ENCODE peak calls at places on chromosomes 2 and 18, in six cellular contexts. A, M, U, B, K and Y are unnamed samples.

GRCh38 chr18:46622999-46623398 is 34.0 kb downstream of the LOXHD1 start:
- DNase-seq in M (peak; percentile 59), U (no peak), B (peak; percentile 4), A (peak; percentile 28), K (no peak), Y (no peak)

GRCh38 chr2:53593891-53594585 is 173.6 kb upstream of the CHAC2 start:
- DNase-seq in K (peak; percentile 18), A (peak; percentile 54), B (no peak), U (no peak), M (peak; percentile 66), Y (no peak)

GRCh38 chr2:142495141-142495540 is 364.3 kb upstream of the LRP1B start:
- DNase-seq in M (no peak), K (no peak), A (no peak), U (no peak), B (no peak), Y (no peak)

GRCh38 chr18:22040527-22040926 is 128.9 kb upstream of the GATA6 start:
- DNase-seq in U (no peak), A (no peak), B (no peak), K (no peak), M (no peak), Y (no peak)

GRCh38 chr2:88067189-88067588 is 436 bp upstream of the SMYD1 start:
- DNase-seq in B (no peak), A (no peak), M (no peak), K (no peak), U (no peak), Y (no peak)

GRCh38 chr2:222753251-222753824 is 81.9 kb downstream of the MOGAT1 start:
- DNase-seq in A (peak; percentile 74), U (no peak), K (no peak), M (peak; percentile 76), B (no peak), Y (no peak)

GRCh38 chr2:171490577-171490976 is 31.7 kb upstream of the CYBRD1 start:
- DNase-seq in U (no peak), K (no peak), B (no peak), M (no peak), A (no peak), Y (no peak)

GRCh38 chr18:57125627-57126026 is 21.3 kb upstream of the BOD1L2 start:
- DNase-seq in B (no peak), M (no peak), A (no peak), K (no peak), U (no peak), Y (no peak)

GRCh38 chr2:208653383-208653782 is 246.8 kb downstream of the PTH2R start:
- DNase-seq in K (no peak), A (no peak), B (no peak), U (no peak), M (no peak), Y (no peak)

DNA sequence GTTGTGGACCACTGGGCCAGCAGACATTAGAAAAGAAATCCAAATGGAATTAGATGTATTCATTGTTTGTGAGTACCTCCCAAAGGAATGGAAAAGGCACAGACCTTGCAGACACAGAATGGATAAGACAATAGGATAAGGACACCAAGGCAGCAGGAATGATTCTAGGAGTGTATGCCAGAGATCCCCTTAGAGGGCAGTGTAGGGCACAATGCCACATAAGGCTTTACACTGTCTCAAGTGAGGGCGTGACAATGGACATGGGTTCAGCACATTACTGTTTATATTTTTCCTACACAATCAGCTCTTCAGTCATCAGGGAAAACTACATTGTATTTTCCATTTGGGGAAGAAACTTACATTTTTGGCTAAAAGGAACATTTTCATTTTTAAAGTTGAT is 250.9 kb downstream of the PTH2R start:
- DNase-seq in A (no peak), U (no peak), K (no peak), B (no peak), M (no peak), Y (no peak)
- TF ChIP-seq CTCF in A (no peak), U (peak; percentile 2), K (peak; percentile 3), B (no peak), M (no peak), Y (no peak)

GRCh38 chr2:182784058-182784706 is 68.1 kb downstream of the DNAJC10 start:
- DNase-seq in K (no peak), U (no peak), B (no peak), M (no peak), A (no peak), Y (no peak)

GRCh38 chr2:182779323-182779722 is 63.3 kb downstream of the DNAJC10 start:
- DNase-seq in M (no peak), K (no peak), A (no peak), U (no peak), B (no peak), Y (no peak)

GRCh38 chr2:182784777-182785176 is 68.7 kb downstream of the DNAJC10 start:
- DNase-seq in U (no peak), K (peak; percentile 10), B (no peak), A (peak; percentile 57), M (peak; percentile 82), Y (peak; percentile 6)
- TF ChIP-seq CTCF in U (peak; percentile 46), K (peak; percentile 44), B (peak; percentile 36), A (peak; percentile 53), M (peak; percentile 60), Y (peak; percentile 12)

DNA sequence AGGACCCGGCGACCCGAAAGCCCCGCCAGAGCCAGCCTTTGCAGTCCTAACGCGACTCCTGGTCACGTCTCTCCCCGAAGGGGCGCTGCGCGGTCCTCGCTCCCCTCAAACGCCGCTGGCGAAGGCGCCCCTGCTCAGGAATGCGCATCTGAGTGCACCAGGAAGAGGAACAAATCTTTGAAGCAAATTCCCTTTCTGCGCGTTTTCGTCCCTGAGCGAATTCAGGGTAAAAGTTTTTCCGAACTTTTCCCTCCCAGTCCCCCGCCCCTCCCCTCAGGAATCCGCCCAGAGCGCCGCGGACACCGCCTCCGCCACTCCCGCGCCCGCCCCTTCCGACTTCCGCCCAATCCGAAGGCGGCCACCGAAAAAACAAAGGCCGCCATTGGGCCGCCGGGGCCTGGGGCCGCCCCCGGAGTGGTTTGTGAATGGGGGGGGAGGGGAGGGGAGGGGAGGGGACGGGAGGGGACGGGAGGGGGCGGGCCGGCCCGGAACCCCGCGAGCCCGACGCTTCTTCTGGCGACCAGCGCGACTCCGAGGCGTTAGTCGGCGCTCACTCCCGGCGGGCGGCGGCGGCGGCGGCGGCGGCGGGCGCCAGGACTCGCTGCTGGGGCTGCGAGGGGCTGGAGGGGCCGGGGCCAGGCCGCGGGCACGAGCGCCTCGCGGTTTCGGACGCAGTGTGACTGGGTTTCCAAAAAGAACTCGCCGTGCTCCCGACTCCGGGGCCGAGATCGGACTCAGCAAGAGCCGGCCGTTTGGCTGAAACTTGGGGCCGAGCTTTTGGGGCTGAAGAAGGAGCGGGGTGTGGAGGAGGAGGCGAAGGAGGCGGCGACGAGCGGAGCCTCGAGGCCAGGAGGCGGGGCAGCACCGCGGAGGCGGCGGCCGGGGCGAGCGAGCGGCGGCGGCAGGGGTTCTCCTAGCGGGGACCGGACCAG is at the start of gene FZD7:
- DNase-seq in B (peak; percentile 96), K (no peak), M (peak; percentile 92), A (peak; percentile 86), U (peak; percentile 95), Y (peak; percentile 95)
- TF ChIP-seq CTCF in B (no peak), K (peak; percentile 39), M (peak; percentile 41), A (peak; percentile 16), U (no peak), Y (no peak)

DNA sequence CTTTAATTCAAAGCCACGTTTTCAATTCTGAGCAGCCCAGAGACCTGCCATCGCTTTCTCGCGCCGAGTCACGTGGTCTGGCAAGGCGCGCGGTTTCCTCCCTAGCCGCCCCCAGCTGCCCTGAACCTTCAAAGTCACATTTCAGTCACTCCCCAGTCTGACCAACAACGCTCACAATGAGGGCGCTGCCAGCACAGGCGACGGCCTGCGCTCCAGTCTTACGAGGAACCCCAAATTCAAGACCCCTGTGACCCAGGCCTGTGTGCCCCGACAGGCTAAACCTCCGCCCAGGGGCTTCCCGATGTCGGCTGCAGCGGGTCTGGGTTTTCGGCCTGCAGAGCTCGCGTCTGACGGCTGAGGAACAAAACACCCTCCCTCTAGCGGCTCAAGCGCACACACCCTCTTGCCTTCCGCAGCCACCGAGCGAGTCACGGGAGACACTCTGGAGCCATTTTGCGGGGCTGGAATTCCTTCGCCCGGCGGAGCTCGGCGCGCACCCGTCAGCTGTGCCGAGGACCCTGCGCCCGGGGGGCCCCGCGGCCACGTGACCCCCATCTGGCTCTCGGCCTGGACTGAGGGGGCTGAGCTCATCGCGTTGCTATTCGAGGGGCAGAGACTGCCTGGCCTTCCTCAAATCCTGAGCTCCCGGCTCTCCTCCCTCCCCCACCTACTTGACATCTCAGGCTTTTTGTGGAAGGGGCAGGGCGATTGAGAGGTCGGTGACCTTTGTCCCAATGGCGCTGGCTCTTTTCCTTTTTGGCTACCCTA is 69.9 kb upstream of the ITGB6 start:
- DNase-seq in K (no peak), M (peak; percentile 97), A (peak; percentile 93), B (peak; percentile 91), U (peak; percentile 82), Y (peak; percentile 75)
- TF ChIP-seq CTCF in K (peak; percentile 72), M (peak; percentile 81), A (peak; percentile 60), B (peak; percentile 70), U (peak; percentile 47), Y (peak; percentile 19)

GRCh38 chr18:50079571-50080295 is 115.2 kb downstream of the MYO5B start:
- DNase-seq in U (no peak), M (no peak), K (no peak), A (no peak), B (no peak), Y (no peak)
- TF ChIP-seq CTCF in U (no peak), M (no peak), K (no peak), A (no peak), B (no peak), Y (no peak)